ENCODE peak calls at places on chromosomes 12 and 14, in four cellular contexts. J is HepG2, B is WTC11, D is K562. Q is an unnamed sample.

GRCh38 chr12:60172266-60172665 is 576.4 kb downstream of the SLC16A7 start:
- DNase-seq in J (no peak), B (no peak), D (no peak), Q (no peak)

GRCh38 chr14:53496668-53497067 is 343.5 kb upstream of the DDHD1 start:
- DNase-seq in D (no peak), B (no peak), J (no peak), Q (no peak)

GRCh38 chr14:58138065-58138718 is 13.8 kb downstream of the ARMH4 start:
- DNase-seq in J (no peak), B (no peak), D (peak), Q (no peak)

GRCh38 chr12:124759841-124760508 is 103.7 kb downstream of the SCARB1 start:
- DNase-seq in J (no peak), B (no peak), D (no peak), Q (no peak)

GRCh38 chr14:36718216-36718615 is 56.6 kb downstream of the PAX9 start:
- DNase-seq in B (no peak), J (peak), D (no peak), Q (no peak)

GRCh38 chr14:64720190-64720589 is 16.0 kb downstream of the PLEKHG3 start:
- DNase-seq in B (peak), J (peak), D (no peak), Q (peak)

GRCh38 chr14:25882899-25883298 is 714.9 kb downstream of the NOVA1 start:
- DNase-seq in D (no peak), B (no peak), J (no peak), Q (no peak)

GRCh38 chr12:6332459-6332858 is 9.4 kb downstream of the TNFRSF1A start:
- DNase-seq in D (no peak), B (no peak), J (no peak), Q (no peak)

GRCh38 chr14:92959189-92959531 is 36.2 kb downstream of the CHGA start:
- DNase-seq in J (no peak), B (no peak), D (no peak), Q (no peak)

GRCh38 chr12:4001869-4002268 is 128.7 kb upstream of the PARP11 start:
- DNase-seq in D (no peak), J (no peak), B (no peak), Q (no peak)

GRCh38 chr14:37571391-37571790 is 23.7 kb downstream of the FOXA1 start:
- DNase-seq in B (no peak), J (no peak), D (no peak), Q (no peak)

GRCh38 chr12:22416831-22417230 is 82.3 kb upstream of the ST8SIA1 start:
- DNase-seq in J (no peak), D (no peak), B (no peak), Q (no peak)

GRCh38 chr12:58458093-58458492 is 462.2 kb downstream of the LRIG3 start:
- DNase-seq in B (no peak), D (no peak), J (no peak), Q (no peak)

GRCh38 chr12:5438671-5439200 is 6.8 kb downstream of the NTF3 start:
- DNase-seq in D (no peak), J (no peak), B (no peak), Q (no peak)

GRCh38 chr14:102504302-102504950 is 5.2 kb downstream of the ANKRD9 start:
- DNase-seq in D (peak), B (no peak), J (no peak), Q (no peak)

GRCh38 chr14:57982802-57983201 is 116.9 kb upstream of the SLC35F4 start:
- DNase-seq in D (no peak), J (no peak), B (peak), Q (no peak)

GRCh38 chr12:40144023-40144422 is 38.1 kb upstream of the SLC2A13 start:
- DNase-seq in B (no peak), J (no peak), D (no peak), Q (no peak)

GRCh38 chr12:115078988-115079387 is 395.0 kb upstream of the TBX3 start:
- DNase-seq in J (no peak), D (no peak), B (no peak), Q (no peak)

GRCh38 chr12:6215120-6215807 is 15.1 kb downstream of the CD9 start:
- DNase-seq in J (no peak), D (no peak), B (peak), Q (no peak)

GRCh38 chr12:9808531-9808930 is 18.8 kb upstream of the KLRF1 start:
- DNase-seq in B (no peak), J (no peak), D (no peak), Q (no peak)

GRCh38 chr14:103738706-103739451 is 23.3 kb downstream of the ZFYVE21 start:
- DNase-seq in J (no peak), D (no peak), B (no peak), Q (no peak)

GRCh38 chr12:76790564-76791552 is 26.9 kb downstream of the ZDHHC17 start:
- DNase-seq in J (peak), B (no peak), D (peak), Q (peak)

DNA sequence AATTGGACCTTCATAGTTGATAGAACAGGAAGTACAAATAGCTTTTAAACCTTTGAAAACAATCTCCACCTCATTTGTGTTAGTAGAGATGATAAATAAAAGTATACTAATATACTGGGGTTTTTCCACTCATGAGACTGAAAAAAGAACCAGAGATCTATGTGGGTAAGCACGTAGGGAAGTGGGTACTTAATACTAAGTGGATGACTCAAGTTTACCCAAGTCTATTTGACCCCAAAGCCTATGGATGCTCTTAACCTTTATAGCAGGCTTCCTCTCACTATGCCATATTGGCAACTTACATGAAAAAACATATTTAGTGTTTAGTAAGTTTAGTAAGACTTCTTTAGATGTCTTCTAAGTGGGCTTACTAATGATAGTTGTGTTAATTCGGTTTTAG is 49.2 kb upstream of the CHPT1 start:
- DNase-seq in D (no peak), B (no peak), J (no peak), Q (no peak)
- TF ChIP-seq ELF4 in D (no peak), B (no peak), J (no peak), Q (no peak)

DNA sequence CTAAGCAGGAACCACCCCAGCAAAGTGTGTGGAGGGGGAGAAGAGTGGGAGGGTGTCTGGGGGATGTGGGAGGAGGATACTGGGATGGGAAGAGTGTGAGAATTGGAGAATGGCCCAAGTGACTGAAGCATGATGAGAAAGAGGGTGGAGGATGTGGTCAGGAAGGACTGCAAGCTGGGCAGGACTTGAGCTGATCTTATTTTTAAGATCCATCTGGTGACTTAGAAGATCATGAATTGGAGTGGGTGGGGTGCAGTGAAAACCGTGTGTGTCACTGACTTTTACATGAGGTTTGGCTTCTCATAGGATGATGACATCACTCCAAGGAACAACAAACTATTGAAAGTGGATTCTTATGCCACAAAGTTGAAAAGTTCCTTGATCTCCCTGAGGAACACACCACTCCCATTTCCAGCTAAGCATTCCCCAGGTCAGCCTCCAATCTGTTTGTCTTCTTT is 287.5 kb downstream of the GALC start:
- DNase-seq in D (no peak), J (no peak), B (no peak), Q (no peak)
- TF ChIP-seq ELF4 in D (no peak), J (no peak), B (no peak), Q (no peak)

GRCh38 chr14:22978873-22979671 is 3.3 kb downstream of the AJUBA start:
- DNase-seq in B (no peak), J (no peak), D (no peak), Q (no peak)

GRCh38 chr14:22978487-22978837 is 3.9 kb downstream of the AJUBA start:
- DNase-seq in J (no peak), B (no peak), D (no peak), Q (no peak)

GRCh38 chr14:22976620-22977433 is 5.5 kb downstream of the AJUBA start:
- DNase-seq in B (no peak), J (peak), D (no peak), Q (no peak)

GRCh38 chr14:22977434-22977683 is 5.0 kb downstream of the AJUBA start:
- DNase-seq in J (no peak), B (no peak), D (no peak), Q (no peak)

GRCh38 chr14:22977684-22978486 is 4.5 kb downstream of the AJUBA start:
- DNase-seq in B (peak), J (peak), D (peak), Q (no peak)
- TF ChIP-seq ELF4 in B (no peak), J (no peak), D (no peak), Q (no peak)

GRCh38 chr14:105315211-105315721 is 718 bp downstream of the PACS2 start:
- DNase-seq in D (no peak), B (peak), J (peak), Q (no peak)

GRCh38 chr14:105311838-105312237 is 2.7 kb upstream of the PACS2 start:
- DNase-seq in B (no peak), J (no peak), D (no peak), Q (no peak)

GRCh38 chr14:105314287-105315185 is at the start of gene PACS2:
- DNase-seq in B (peak), J (peak), D (peak), Q (peak)

GRCh38 chr14:105312973-105313372 is 1.6 kb upstream of the PACS2 start:
- DNase-seq in J (no peak), B (no peak), D (no peak), Q (no peak)

GRCh38 chr14:105313381-105314286 is 914 bp upstream of the PACS2 start:
- DNase-seq in D (no peak), B (peak), J (no peak), Q (no peak)
- TF ChIP-seq ELF4 in D (no peak), B (no peak), J (no peak), Q (no peak)

GRCh38 chr12:51209259-51209658 is 8.6 kb downstream of the POU6F1 start:
- DNase-seq in J (no peak), B (no peak), D (no peak), Q (no peak)
- TF ChIP-seq ELF4 in J (no peak), B (no peak), D (no peak), Q (no peak)

Q was measured in HEK293T.